ENCODE peak calls at places on chromosomes 12 and 14, in nine cellular contexts. E is glutamatergic neuron; J is type B pancreatic cell; F is CD4-positive, CD25-positive, alpha-beta regulatory T cell; W is nucleus accumbens; U is fibroblast of lung; S is MV-4-11; X is thoracic aorta; Y is epithelial cell of prostate. K is an unnamed sample.

GRCh38 chr14:99821519-99822165 is 28.4 kb downstream of the EML1 start:
- DNase-seq in E (no peak), J (no peak), F (no peak), W (no peak), U (peak), S (peak), X (no peak), Y (peak), K (no peak)

GRCh38 chr12:24363177-24363754 is 413.8 kb upstream of the SOX5 start:
- DNase-seq in E (no peak), J (no peak), F (no peak), W (no peak), U (no peak), S (no peak), X (no peak), Y (no peak), K (no peak)

GRCh38 chr12:11015775-11016430 is 6.5 kb downstream of the TAS2R19 start:
- DNase-seq in E (no peak), J (no peak), F (no peak), W (no peak), U (no peak), S (no peak), X (no peak), Y (no peak), K (no peak)

GRCh38 chr14:46048127-46048526 is 603.5 kb downstream of the RPL10L start:
- DNase-seq in E (peak), J (no peak), F (no peak), W (no peak), U (peak), S (no peak), X (no peak), Y (no peak), K (no peak)

GRCh38 chr12:120903382-120903817 is 758 bp downstream of the SPPL3 start:
- DNase-seq in E (peak), J (no peak), F (peak), W (peak), U (peak), S (peak), X (peak), Y (no peak), K (peak)

GRCh38 chr14:101196051-101196450 is 292.5 kb upstream of the RTL1 start:
- DNase-seq in E (no peak), J (peak), F (no peak), W (no peak), U (no peak), S (no peak), X (no peak), Y (no peak), K (no peak)

GRCh38 chr12:65536876-65537661 is 258.6 kb downstream of the MSRB3 start:
- DNase-seq in E (no peak), J (no peak), F (no peak), W (no peak), U (peak), S (peak), X (peak), Y (peak), K (no peak)

GRCh38 chr12:11763760-11764520 is 114.5 kb downstream of the ETV6 start:
- DNase-seq in E (no peak), J (no peak), F (no peak), W (no peak), U (peak), S (no peak), X (no peak), Y (no peak), K (no peak)

GRCh38 chr12:110689002-110689600 is at the start of gene HVCN1:
- DNase-seq in E (peak), J (peak), F (peak), W (peak), U (peak), S (peak), X (no peak), Y (no peak), K (no peak)

GRCh38 chr14:33978892-33979612 is 28.2 kb upstream of the EGLN3 start:
- DNase-seq in E (no peak), J (no peak), F (no peak), W (no peak), U (no peak), S (no peak), X (no peak), Y (no peak), K (no peak)

GRCh38 chr12:94098466-94098865 is 49.9 kb upstream of the PLXNC1 start:
- DNase-seq in E (no peak), J (no peak), F (no peak), W (no peak), U (peak), S (no peak), X (no peak), Y (no peak), K (no peak)

GRCh38 chr12:70724444-70724843 is 87.2 kb upstream of the PTPRB start:
- DNase-seq in E (no peak), J (no peak), F (no peak), W (no peak), U (peak), S (peak), X (no peak), Y (no peak), K (no peak)

GRCh38 chr14:79044894-79045624 is 874.9 kb downstream of the NRXN3 start:
- DNase-seq in E (no peak), J (no peak), F (no peak), W (peak), U (peak), S (no peak), X (no peak), Y (peak), K (peak)

GRCh38 chr12:75727577-75727976 is 216.2 kb upstream of the KRR1 start:
- DNase-seq in E (no peak), J (no peak), F (no peak), W (no peak), U (no peak), S (no peak), X (no peak), Y (no peak), K (no peak)

GRCh38 chr12:107580750-107581529 is 104.7 kb upstream of the PWP1 start:
- DNase-seq in E (peak), J (no peak), F (no peak), W (no peak), U (peak), S (no peak), X (no peak), Y (no peak), K (no peak)